ENCODE peak calls at places on chromosomes 6 and 20, in seven cellular contexts. R is colonic mucosa, N is transverse colon, W is DND-41, Y is AG04450, Z is heart left ventricle, D is lower leg skin. V is an unnamed sample.

GRCh38 chr6:88843040-88843439 is 120.4 kb downstream of the RNGTT start:
- DNase-seq in Z (no peak), N (no peak), D (no peak), Y (peak; percentile 44), R (no peak), W (no peak), V (peak; percentile 25)

GRCh38 chr6:156563710-156564109 is 213.5 kb upstream of the ARID1B start:
- DNase-seq in W (no peak), D (peak; percentile 59), Y (no peak), Z (peak; percentile 34), R (no peak), N (no peak), V (no peak)

GRCh38 chr20:40931348-40932044 is 97.1 kb upstream of the TOP1 start:
- DNase-seq in Z (no peak), R (no peak), Y (no peak), D (no peak), W (peak; percentile 96), N (no peak), V (no peak)

GRCh38 chr6:166386111-166386510 is 3.4 kb upstream of the MPC1 start:
- DNase-seq in R (no peak), W (no peak), D (no peak), Z (no peak), N (no peak), Y (no peak), V (no peak)

GRCh38 chr6:27505209-27506027 is 32.5 kb upstream of the ZNF184 start:
- DNase-seq in Y (no peak), Z (no peak), W (no peak), D (peak; percentile 87), R (peak; percentile 47), N (peak; percentile 21), V (peak; percentile 86)

GRCh38 chr20:10665791-10666190 is 8.0 kb downstream of the JAG1 start:
- DNase-seq in N (no peak), Z (no peak), W (no peak), Y (no peak), D (peak; percentile 81), R (no peak), V (no peak)

GRCh38 chr6:166417285-166417691 is 34.5 kb upstream of the MPC1 start:
- DNase-seq in Z (no peak), Y (no peak), R (no peak), W (peak; percentile 70), D (no peak), N (no peak), V (no peak)

GRCh38 chr6:107972413-107973096 is 14.5 kb upstream of the SEC63 start:
- DNase-seq in N (no peak), Y (no peak), W (no peak), R (no peak), D (no peak), Z (no peak), V (no peak)

GRCh38 chr6:25014806-25015560 is 79.2 kb upstream of the RIPOR2 start:
- DNase-seq in W (no peak), Y (peak; percentile 18), N (no peak), D (no peak), Z (no peak), R (no peak), V (peak; percentile 50)

GRCh38 chr20:45008521-45009049 is 42.3 kb downstream of the STK4 start:
- DNase-seq in N (no peak), R (no peak), Y (no peak), D (no peak), W (no peak), Z (no peak), V (no peak)

GRCh38 chr6:37554480-37554819 is 54.8 kb upstream of the CCDC167 start:
- DNase-seq in D (no peak), Z (no peak), Y (no peak), W (no peak), R (no peak), N (no peak), V (no peak)

GRCh38 chr6:14542670-14543366 is 425.2 kb downstream of the CD83 start:
- DNase-seq in R (no peak), Y (peak; percentile 62), Z (peak; percentile 56), W (peak; percentile 10), N (no peak), D (no peak), V (peak; percentile 37)

GRCh38 chr6:81439417-81439816 is 313.1 kb downstream of the TENT5A start:
- DNase-seq in Z (no peak), Y (no peak), D (no peak), N (no peak), W (no peak), R (no peak), V (no peak)

GRCh38 chr6:3432416-3432815 is 24.4 kb downstream of the SLC22A23 start:
- DNase-seq in N (no peak), Z (no peak), D (no peak), R (no peak), W (no peak), Y (no peak), V (no peak)

GRCh38 chr6:170116643-170117042 is 174.2 kb downstream of the DLL1 start:
- DNase-seq in Y (no peak), D (peak; percentile 42), W (no peak), Z (no peak), R (no peak), N (no peak), V (no peak)

GRCh38 chr6:30884521-30885480 is 482 bp downstream of the DDR1 start:
- DNase-seq in D (peak; percentile 90), Z (peak; percentile 50), N (peak; percentile 62), Y (no peak), W (peak; percentile 59), R (peak; percentile 66), V (no peak)

GRCh38 chr6:9657994-9658393 is 756.9 kb downstream of the TFAP2A start:
- DNase-seq in W (no peak), Z (no peak), R (no peak), N (no peak), Y (peak; percentile 46), D (no peak), V (no peak)

GRCh38 chr6:63565058-63565726 is 7.1 kb upstream of the LOC128125822 start:
- DNase-seq in Z (no peak), W (no peak), R (peak; percentile 59), N (peak; percentile 18), Y (no peak), D (no peak), V (no peak)

GRCh38 chr6:40848038-40848437 is 191.0 kb downstream of the UNC5CL start:
- DNase-seq in N (peak; percentile 16), W (no peak), Z (no peak), D (no peak), Y (no peak), R (peak; percentile 22), V (no peak)

GRCh38 chr20:36065427-36065998 is 89.0 kb upstream of the EPB41L1 start:
- DNase-seq in Z (no peak), W (no peak), Y (no peak), R (no peak), D (no peak), N (no peak), V (no peak)

GRCh38 chr6:141551318-141551717 is 581.4 kb upstream of the GJE1 start:
- DNase-seq in R (no peak), Z (no peak), D (no peak), N (no peak), Y (no peak), W (no peak), V (no peak)

GRCh38 chr20:34390769-34391447 is 27.8 kb downstream of the ITCH start:
- DNase-seq in W (no peak), D (no peak), Z (peak; percentile 50), N (peak; percentile 43), Y (peak; percentile 67), R (peak; percentile 51), V (peak; percentile 71)

GRCh38 chr20:56689852-56690485 is 60.9 kb downstream of the TFAP2C start:
- DNase-seq in Y (no peak), W (no peak), D (no peak), R (no peak), N (no peak), Z (no peak), V (no peak)

GRCh38 chr6:18985061-18985460 is 597.9 kb downstream of the RNF144B start:
- DNase-seq in D (no peak), W (no peak), Y (no peak), N (no peak), Z (no peak), R (no peak), V (no peak)

GRCh38 chr20:54132612-54133433 is 41.0 kb downstream of the CYP24A1 start:
- DNase-seq in W (no peak), D (no peak), Y (peak; percentile 94), N (peak; percentile 24), Z (no peak), R (no peak), V (peak; percentile 96)

GRCh38 chr6:49423817-49424216 is 39.2 kb downstream of the MMUT start:
- DNase-seq in D (no peak), W (no peak), Z (no peak), N (no peak), Y (no peak), R (no peak), V (no peak)
- TF ChIP-seq CTCF in D (no peak), W (no peak), Z (no peak), N (no peak), Y (no peak), R (no peak), V (no peak)

DNA sequence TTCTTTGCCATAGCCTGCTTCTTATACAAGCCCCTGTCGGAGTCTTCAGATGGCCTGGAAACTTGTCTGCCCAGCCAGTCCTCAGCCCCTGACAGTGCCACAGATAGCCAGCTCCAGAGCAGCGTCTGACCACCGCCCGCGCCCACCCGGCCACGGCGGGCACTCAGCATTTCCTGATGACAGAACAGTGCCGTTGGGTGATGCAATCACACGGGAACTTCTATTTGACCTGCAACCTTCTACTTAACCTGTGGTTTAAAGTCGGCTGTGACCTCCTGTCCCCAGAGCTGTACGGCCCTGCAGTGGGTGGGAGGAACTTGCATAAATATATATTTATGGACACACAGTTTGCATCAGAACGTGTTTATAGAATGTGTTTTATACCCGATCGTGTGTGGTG is 29.5 kb downstream of the SLCO4A1 start:
- DNase-seq in R (no peak), Z (no peak), W (no peak), D (no peak), N (no peak), Y (no peak), V (no peak)
- H3K4me3 ChIP-seq in R (no peak overlapping the region), Z (no peak overlapping the region), W (no peak overlapping the region), D (no peak overlapping the region), N (no peak overlapping the region), Y (no peak overlapping the region), V (no peak overlapping the region)

GRCh38 chr20:25538838-25539665 is 46.3 kb downstream of the NINL start:
- DNase-seq in N (no peak), R (no peak), Z (no peak), D (peak; percentile 77), W (no peak), Y (no peak), V (no peak)

GRCh38 chr20:25541676-25542075 is 43.7 kb downstream of the NINL start:
- DNase-seq in R (no peak), Z (no peak), W (no peak), D (peak; percentile 32), N (no peak), Y (no peak), V (no peak)

GRCh38 chr20:25539742-25540201 is 45.6 kb downstream of the NINL start:
- DNase-seq in R (no peak), Z (no peak), W (no peak), N (no peak), D (peak; percentile 70), Y (no peak), V (no peak)

GRCh38 chr20:25537890-25538289 is 47.4 kb downstream of the NINL start:
- DNase-seq in W (no peak), Z (no peak), N (no peak), R (no peak), Y (no peak), D (no peak), V (no peak)

GRCh38 chr20:25540273-25540672 is 45.1 kb downstream of the NINL start:
- DNase-seq in N (no peak), D (peak; percentile 48), R (no peak), Z (no peak), Y (no peak), W (no peak), V (no peak)
- TF ChIP-seq CTCF in N (peak; percentile 41), D (no peak), R (peak; percentile 23), Z (peak; percentile 47), Y (peak; percentile 34), W (peak; percentile 57), V (peak; percentile 37)

GRCh38 chr6:70415247-70415646 is 1.9 kb downstream of the FAM135A start:
- DNase-seq in Z (no peak), R (no peak), D (no peak), Y (no peak), N (no peak), W (no peak), V (no peak)
- H3K4me3 ChIP-seq in Z (no peak overlapping the region), R (peak overlapping the region; percentile 87), D (no peak overlapping the region), Y (no peak overlapping the region), N (no peak overlapping the region), W (no peak overlapping the region), V (no peak overlapping the region)